ENCODE peak calls at places on chromosomes 11 and 22, in six cellular contexts. One of them, this sample, is unnamed.

GRCh38 chr22:45009881-45010531 is at the start of gene PHF21B:
- DNase-seq in right lobe of liver: no peak
- DNase-seq in fibroblast of the aortic adventitia: peak
- DNase-seq in GM12865: peak
- DNase-seq in psoas muscle: peak
- DNase-seq in kidney epithelial cell: no peak
- DNase-seq in this sample: peak

GRCh38 chr11:78231962-78232459 is 43.3 kb downstream of the USP35 start:
- DNase-seq in right lobe of liver: no peak
- DNase-seq in fibroblast of the aortic adventitia: peak
- DNase-seq in GM12865: no peak
- DNase-seq in psoas muscle: no peak
- DNase-seq in kidney epithelial cell: no peak
- DNase-seq in this sample: peak

GRCh38 chr11:27839226-27839913 is 139.1 kb upstream of the BDNF start:
- DNase-seq in right lobe of liver: no peak
- DNase-seq in fibroblast of the aortic adventitia: peak
- DNase-seq in GM12865: peak
- DNase-seq in psoas muscle: no peak
- DNase-seq in kidney epithelial cell: no peak
- DNase-seq in this sample: peak

GRCh38 chr22:27124336-27125023 is 467.1 kb downstream of the MIAT start:
- DNase-seq in right lobe of liver: no peak
- DNase-seq in fibroblast of the aortic adventitia: peak
- DNase-seq in GM12865: no peak
- DNase-seq in psoas muscle: peak
- DNase-seq in kidney epithelial cell: no peak
- DNase-seq in this sample: no peak

GRCh38 chr11:125402436-125402835 is 93.6 kb downstream of the FEZ1 start:
- DNase-seq in right lobe of liver: no peak
- DNase-seq in fibroblast of the aortic adventitia: peak
- DNase-seq in GM12865: no peak
- DNase-seq in psoas muscle: no peak
- DNase-seq in kidney epithelial cell: peak
- DNase-seq in this sample: peak

GRCh38 chr11:96073536-96073935 is 149.6 kb upstream of the MTMR2 start:
- DNase-seq in right lobe of liver: no peak
- DNase-seq in fibroblast of the aortic adventitia: no peak
- DNase-seq in GM12865: no peak
- DNase-seq in psoas muscle: no peak
- DNase-seq in kidney epithelial cell: peak
- DNase-seq in this sample: no peak

GRCh38 chr22:21446827-21447690 is 20.1 kb upstream of the TMEM191C start:
- DNase-seq in right lobe of liver: peak
- DNase-seq in fibroblast of the aortic adventitia: no peak
- DNase-seq in GM12865: no peak
- DNase-seq in psoas muscle: no peak
- DNase-seq in kidney epithelial cell: no peak
- DNase-seq in this sample: no peak

GRCh38 chr22:19962909-19963806 is 21.5 kb upstream of the TXNRD2 start:
- DNase-seq in right lobe of liver: peak
- DNase-seq in fibroblast of the aortic adventitia: peak
- DNase-seq in GM12865: no peak
- DNase-seq in psoas muscle: peak
- DNase-seq in kidney epithelial cell: no peak
- DNase-seq in this sample: peak

GRCh38 chr11:16607675-16608644 is 130.5 kb upstream of the C11orf58 start:
- DNase-seq in right lobe of liver: peak
- DNase-seq in fibroblast of the aortic adventitia: no peak
- DNase-seq in GM12865: no peak
- DNase-seq in psoas muscle: peak
- DNase-seq in kidney epithelial cell: no peak
- DNase-seq in this sample: peak

GRCh38 chr22:25898707-25899365 is 156.8 kb downstream of the MYO18B start:
- DNase-seq in right lobe of liver: no peak
- DNase-seq in fibroblast of the aortic adventitia: no peak
- DNase-seq in GM12865: peak
- DNase-seq in psoas muscle: no peak
- DNase-seq in kidney epithelial cell: no peak
- DNase-seq in this sample: no peak

GRCh38 chr22:25051983-25052710 is 99.6 kb downstream of the KIAA1671 start:
- DNase-seq in right lobe of liver: peak
- DNase-seq in fibroblast of the aortic adventitia: no peak
- DNase-seq in GM12865: no peak
- DNase-seq in psoas muscle: no peak
- DNase-seq in kidney epithelial cell: no peak
- DNase-seq in this sample: no peak

DNA sequence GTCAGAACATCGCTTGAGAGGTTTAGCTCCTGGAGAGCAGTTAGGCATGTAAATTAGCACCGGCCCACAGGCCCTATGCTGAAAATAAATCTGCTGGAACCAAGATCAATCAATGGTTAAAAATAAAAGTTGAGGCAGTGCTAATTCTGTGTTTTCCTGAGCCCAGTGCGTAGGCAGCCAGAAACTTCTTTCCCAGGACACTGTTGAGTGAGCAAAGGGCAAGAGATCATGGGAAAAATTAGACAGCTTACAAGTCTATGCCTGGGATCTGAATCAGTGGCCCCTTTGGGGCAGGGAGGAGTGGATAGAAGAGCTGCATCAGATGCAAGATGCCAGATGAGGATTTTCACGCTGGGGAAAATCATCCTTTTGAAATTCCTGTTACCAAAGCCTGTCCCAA is 539.2 kb downstream of the BUD13 start:
- DNase-seq in right lobe of liver: no peak
- DNase-seq in fibroblast of the aortic adventitia: no peak
- DNase-seq in GM12865: no peak
- DNase-seq in psoas muscle: no peak
- DNase-seq in kidney epithelial cell: peak
- DNase-seq in this sample: no peak
- TF ChIP-seq CTCF in right lobe of liver: no peak
- TF ChIP-seq CTCF in fibroblast of the aortic adventitia: no peak
- TF ChIP-seq CTCF in GM12865: no peak
- TF ChIP-seq CTCF in psoas muscle: no peak
- TF ChIP-seq CTCF in kidney epithelial cell: no peak
- TF ChIP-seq CTCF in this sample: no peak

DNA sequence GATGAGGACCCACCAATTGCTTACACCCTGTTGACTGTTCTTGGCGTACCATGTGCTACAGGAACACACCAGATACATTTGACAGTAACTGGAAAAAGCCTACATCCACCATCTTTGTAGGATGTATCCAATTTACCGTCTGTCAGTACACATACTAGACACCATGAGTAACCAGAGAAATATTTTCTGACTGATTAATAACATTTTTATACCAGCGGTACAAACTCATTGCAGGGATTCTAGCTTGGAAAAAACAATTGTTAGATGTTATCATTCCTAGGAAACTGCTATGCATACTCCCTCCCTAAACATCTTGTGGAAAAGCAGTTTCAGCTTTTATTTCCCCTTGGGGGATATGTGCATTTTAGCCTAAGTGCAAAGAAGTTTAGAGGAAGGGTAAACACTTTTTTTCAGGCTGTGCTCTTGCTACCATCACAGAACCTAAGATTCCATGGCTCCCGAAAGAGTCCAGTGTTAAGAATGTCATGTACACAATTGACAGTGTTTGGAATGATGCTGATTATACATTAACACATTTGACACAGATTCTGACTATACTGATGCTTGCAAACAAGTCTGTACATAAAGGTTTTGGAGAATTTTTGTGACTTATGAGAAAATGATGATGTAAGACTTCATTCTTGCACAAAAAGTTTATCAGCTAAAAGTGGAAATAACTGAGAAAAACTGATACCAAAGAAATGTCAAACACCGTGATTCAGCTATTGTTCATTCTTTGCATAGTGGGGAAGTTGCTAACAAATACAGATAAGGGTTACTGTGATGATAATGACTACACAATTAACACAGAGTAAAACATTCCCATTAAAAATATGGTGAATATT is 23.7 kb downstream of the NCF4 start:
- DNase-seq in right lobe of liver: no peak
- DNase-seq in fibroblast of the aortic adventitia: peak
- DNase-seq in GM12865: no peak
- DNase-seq in psoas muscle: no peak
- DNase-seq in kidney epithelial cell: no peak
- DNase-seq in this sample: peak
- H3K4me3 ChIP-seq in right lobe of liver: no peak
- H3K4me3 ChIP-seq in fibroblast of the aortic adventitia: no peak
- H3K4me3 ChIP-seq in GM12865: no peak
- H3K4me3 ChIP-seq in psoas muscle: no peak
- H3K4me3 ChIP-seq in kidney epithelial cell: no peak
- H3K4me3 ChIP-seq in this sample: no peak

GRCh38 chr22:31064369-31064768 is 16.7 kb upstream of the SMTN start:
- DNase-seq in right lobe of liver: no peak
- DNase-seq in fibroblast of the aortic adventitia: no peak
- DNase-seq in GM12865: no peak
- DNase-seq in psoas muscle: no peak
- DNase-seq in kidney epithelial cell: no peak
- DNase-seq in this sample: no peak

GRCh38 chr22:31056986-31057599 is 24.0 kb upstream of the SMTN start:
- DNase-seq in right lobe of liver: no peak
- DNase-seq in fibroblast of the aortic adventitia: peak
- DNase-seq in GM12865: no peak
- DNase-seq in psoas muscle: no peak
- DNase-seq in kidney epithelial cell: no peak
- DNase-seq in this sample: peak

GRCh38 chr22:31062566-31063230 is 18.4 kb upstream of the SMTN start:
- DNase-seq in right lobe of liver: no peak
- DNase-seq in fibroblast of the aortic adventitia: no peak
- DNase-seq in GM12865: no peak
- DNase-seq in psoas muscle: no peak
- DNase-seq in kidney epithelial cell: no peak
- DNase-seq in this sample: no peak
- TF ChIP-seq CTCF in right lobe of liver: no peak
- TF ChIP-seq CTCF in fibroblast of the aortic adventitia: no peak
- TF ChIP-seq CTCF in GM12865: no peak
- TF ChIP-seq CTCF in psoas muscle: no peak
- TF ChIP-seq CTCF in kidney epithelial cell: no peak
- TF ChIP-seq CTCF in this sample: no peak

DNA sequence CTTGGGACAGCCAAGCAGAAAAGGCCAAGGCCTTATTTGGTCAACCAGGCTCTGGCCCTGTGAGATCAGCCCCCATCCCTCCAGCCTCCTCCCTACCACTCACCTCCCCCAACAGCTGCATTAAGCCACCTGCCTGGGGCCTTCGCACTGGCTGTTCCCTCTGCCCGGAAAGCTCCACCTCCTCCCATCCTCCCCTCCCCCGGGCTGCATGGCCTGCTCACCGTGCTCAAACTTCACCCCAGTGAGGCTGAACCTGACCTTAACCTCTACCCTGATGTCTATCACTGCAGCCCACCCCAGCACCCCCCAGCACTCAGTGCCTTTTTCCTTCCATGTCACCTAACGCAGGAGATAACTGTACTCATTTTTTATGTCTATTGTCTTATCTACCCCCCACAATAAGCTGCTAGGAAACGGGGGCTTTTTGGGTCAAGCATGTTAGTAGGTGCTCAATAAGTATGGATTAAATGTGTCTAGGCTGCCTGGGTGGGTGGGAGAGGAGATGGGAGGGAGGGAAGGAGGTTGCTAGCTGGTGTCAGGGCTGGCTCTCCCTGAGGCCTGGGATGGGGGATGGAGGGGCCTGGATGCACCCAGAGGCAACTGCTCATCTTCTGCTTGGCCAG is 912 bp downstream of the PTPRCAP start:
- DNase-seq in right lobe of liver: no peak
- DNase-seq in fibroblast of the aortic adventitia: no peak
- DNase-seq in GM12865: peak
- DNase-seq in psoas muscle: no peak
- DNase-seq in kidney epithelial cell: no peak
- DNase-seq in this sample: no peak
- H3K4me3 ChIP-seq in right lobe of liver: no peak
- H3K4me3 ChIP-seq in fibroblast of the aortic adventitia: no peak
- H3K4me3 ChIP-seq in GM12865: peak
- H3K4me3 ChIP-seq in psoas muscle: no peak
- H3K4me3 ChIP-seq in kidney epithelial cell: no peak
- H3K4me3 ChIP-seq in this sample: no peak

DNA sequence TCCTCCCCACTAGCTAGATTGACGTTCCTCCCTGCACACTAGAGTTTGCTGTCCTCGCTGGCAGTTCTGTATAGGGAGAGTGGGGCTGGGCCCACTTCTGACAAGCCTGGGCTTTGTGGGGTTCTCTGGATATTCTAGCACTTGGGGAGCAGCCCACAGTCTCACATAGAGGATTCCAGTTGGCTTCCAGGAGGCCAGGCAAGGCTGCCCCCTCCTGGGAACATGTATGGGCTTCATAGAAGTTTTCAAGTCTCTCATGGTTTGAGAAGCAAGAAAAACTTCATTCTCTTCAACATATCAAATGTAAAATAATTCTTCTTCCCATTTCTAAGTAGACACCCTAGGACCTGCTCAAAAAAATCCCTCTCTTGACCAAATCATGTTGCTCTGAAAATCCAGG is 87.5 kb downstream of the NAV2 start:
- DNase-seq in right lobe of liver: no peak
- DNase-seq in fibroblast of the aortic adventitia: no peak
- DNase-seq in GM12865: no peak
- DNase-seq in psoas muscle: no peak
- DNase-seq in kidney epithelial cell: no peak
- DNase-seq in this sample: no peak
- TF ChIP-seq CTCF in right lobe of liver: peak
- TF ChIP-seq CTCF in fibroblast of the aortic adventitia: peak
- TF ChIP-seq CTCF in GM12865: peak
- TF ChIP-seq CTCF in psoas muscle: no peak
- TF ChIP-seq CTCF in kidney epithelial cell: peak
- TF ChIP-seq CTCF in this sample: peak

GRCh38 chr11:64673279-64673678 is 49.7 kb downstream of the NRXN2 start:
- DNase-seq in right lobe of liver: no peak
- DNase-seq in fibroblast of the aortic adventitia: no peak
- DNase-seq in GM12865: no peak
- DNase-seq in psoas muscle: no peak
- DNase-seq in kidney epithelial cell: no peak
- DNase-seq in this sample: no peak
- H3K4me3 ChIP-seq in right lobe of liver: no peak
- H3K4me3 ChIP-seq in fibroblast of the aortic adventitia: no peak
- H3K4me3 ChIP-seq in GM12865: no peak
- H3K4me3 ChIP-seq in psoas muscle: no peak
- H3K4me3 ChIP-seq in kidney epithelial cell: no peak
- H3K4me3 ChIP-seq in this sample: no peak

DNA sequence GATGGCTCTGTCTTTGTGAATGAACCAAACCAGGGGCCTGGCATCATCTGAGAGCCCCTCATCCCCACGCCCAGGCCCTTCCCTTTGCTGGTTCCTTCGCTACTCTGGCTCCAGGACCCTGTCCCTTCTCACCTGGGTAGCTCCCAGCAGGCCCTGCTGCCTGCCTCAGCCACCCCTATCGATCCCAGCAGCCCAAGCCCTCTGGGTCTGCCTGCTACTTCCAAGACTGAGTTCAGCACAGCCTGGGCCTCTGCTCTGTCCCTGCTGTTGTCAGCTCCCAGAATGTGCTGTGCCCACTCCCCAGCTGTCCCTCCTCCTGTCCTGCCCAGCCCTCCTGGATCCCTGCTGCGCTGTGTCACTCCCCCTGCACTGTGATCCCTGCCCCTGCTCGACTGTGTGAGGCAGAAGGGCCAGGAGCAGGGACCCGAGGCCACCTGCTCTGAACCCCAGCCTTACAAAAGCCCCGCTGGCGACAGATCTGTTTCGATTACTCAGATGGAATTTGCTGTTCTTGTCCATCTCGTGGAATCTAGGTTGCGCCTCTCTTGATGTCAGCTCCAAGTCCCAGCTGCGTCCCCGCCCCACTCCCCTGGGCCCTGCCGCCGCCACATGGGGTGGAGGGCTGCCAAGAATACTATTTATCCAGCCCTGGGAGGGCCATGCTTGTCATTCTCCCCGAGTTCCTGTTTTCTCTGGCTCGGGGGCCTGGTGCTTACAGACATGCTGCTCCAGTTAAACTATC is 13.0 kb downstream of the MRPL21 start:
- DNase-seq in right lobe of liver: no peak
- DNase-seq in fibroblast of the aortic adventitia: peak
- DNase-seq in GM12865: no peak
- DNase-seq in psoas muscle: peak
- DNase-seq in kidney epithelial cell: no peak
- DNase-seq in this sample: peak
- TF ChIP-seq CTCF in right lobe of liver: no peak
- TF ChIP-seq CTCF in fibroblast of the aortic adventitia: no peak
- TF ChIP-seq CTCF in GM12865: no peak
- TF ChIP-seq CTCF in psoas muscle: no peak
- TF ChIP-seq CTCF in kidney epithelial cell: no peak
- TF ChIP-seq CTCF in this sample: no peak